ENCODE peak calls at places on chromosomes 1 and 21, in four cellular contexts. X, L, Q and C are unnamed samples.

GRCh38 chr1:156625436-156626078 is 6.3 kb downstream of the HAPLN2 start:
- DNase-seq in X (peak; percentile 61), L (peak; percentile 32), Q (no peak), C (peak; percentile 49)

GRCh38 chr1:101781437-101781836 is 215.3 kb downstream of the OLFM3 start:
- DNase-seq in X (no peak), L (peak; percentile 5), Q (no peak), C (peak; percentile 78)

GRCh38 chr1:200243042-200243437 is 166.8 kb downstream of the ZNF281 start:
- DNase-seq in X (no peak), L (no peak), Q (no peak), C (no peak)

GRCh38 chr1:32111789-32112188 is 3.9 kb downstream of the KPNA6 start:
- DNase-seq in X (no peak), L (no peak), Q (no peak), C (no peak)

GRCh38 chr1:15756143-15757015 is 2.2 kb upstream of the FBLIM1 start:
- DNase-seq in X (peak; percentile 80), L (peak; percentile 63), Q (no peak), C (no peak)

GRCh38 chr1:172450524-172450885 is 6.6 kb upstream of the PIGC start:
- DNase-seq in X (no peak), L (peak; percentile 35), Q (no peak), C (no peak)

GRCh38 chr1:19664453-19665043 is at the start of gene HTR6:
- DNase-seq in X (no peak), L (no peak), Q (no peak), C (no peak)

GRCh38 chr1:24688621-24689195 is 45.6 kb downstream of the SRRM1 start:
- DNase-seq in X (peak; percentile 79), L (peak; percentile 75), Q (peak; percentile 63), C (peak; percentile 71)

GRCh38 chr1:7262611-7263010 is 477.4 kb downstream of the CAMTA1 start:
- DNase-seq in X (peak; percentile 72), L (peak; percentile 55), Q (no peak), C (peak; percentile 16)

GRCh38 chr1:24743404-24744211 is 1.6 kb upstream of the CLIC4 start:
- DNase-seq in X (peak; percentile 20), L (no peak), Q (no peak), C (no peak)

GRCh38 chr1:159872896-159873295 is 10.4 kb upstream of the VSIG8 start:
- DNase-seq in X (no peak), L (no peak), Q (no peak), C (no peak)

GRCh38 chr1:14877224-14877623 is 276.3 kb upstream of the TMEM51 start:
- DNase-seq in X (no peak), L (no peak), Q (no peak), C (no peak)

GRCh38 chr1:240797050-240797449 is 185.1 kb upstream of the GREM2 start:
- DNase-seq in X (no peak), L (no peak), Q (no peak), C (no peak)

GRCh38 chr1:64699327-64699726 is 45.5 kb upstream of the RAVER2 start:
- DNase-seq in X (no peak), L (no peak), Q (no peak), C (no peak)

GRCh38 chr1:180131510-180131909 is 23.2 kb upstream of the QSOX1 start:
- DNase-seq in X (no peak), L (peak; percentile 46), Q (no peak), C (no peak)

GRCh38 chr1:78624035-78624434 is 3.8 kb downstream of the IFI44L start:
- DNase-seq in X (no peak), L (no peak), Q (no peak), C (no peak)

GRCh38 chr1:30085814-30086770 is 637.3 kb downstream of the MATN1 start:
- DNase-seq in X (peak; percentile 28), L (peak; percentile 21), Q (peak; percentile 57), C (peak; percentile 24)

GRCh38 chr1:119015547-119015946 is 27.4 kb upstream of the TBX15 start:
- DNase-seq in X (no peak), L (no peak), Q (no peak), C (no peak)

GRCh38 chr1:159421821-159422220 is 10.2 kb upstream of the OR10J4 start:
- DNase-seq in X (no peak), L (no peak), Q (no peak), C (no peak)

GRCh38 chr1:93680121-93681094 is 1.2 kb downstream of the BCAR3 start:
- DNase-seq in X (peak; percentile 82), L (peak; percentile 82), Q (peak; percentile 50), C (peak; percentile 95)

GRCh38 chr1:238558156-238558555 is 667.4 kb upstream of the ZP4 start:
- DNase-seq in X (no peak), L (no peak), Q (no peak), C (no peak)

GRCh38 chr1:46021046-46021822 is 111.2 kb downstream of the PIK3R3 start:
- DNase-seq in X (no peak), L (no peak), Q (no peak), C (no peak)

GRCh38 chr1:160455153-160455517 is 54.8 kb downstream of the VANGL2 start:
- DNase-seq in X (no peak), L (no peak), Q (no peak), C (no peak)

GRCh38 chr21:45457832-45458172 is 52.8 kb downstream of the COL18A1 start:
- DNase-seq in X (no peak), L (no peak), Q (no peak), C (no peak)

GRCh38 chr1:54839824-54840223 is 38.7 kb upstream of the TTC22 start:
- DNase-seq in X (peak; percentile 7), L (no peak), Q (no peak), C (no peak)

GRCh38 chr1:67607286-67607685 is 77.7 kb upstream of the GADD45A start:
- DNase-seq in X (no peak), L (no peak), Q (no peak), C (no peak)

GRCh38 chr1:197980457-197980856 is 63.3 kb downstream of the LHX9 start:
- DNase-seq in X (no peak), L (no peak), Q (no peak), C (peak; percentile 47)

GRCh38 chr1:186680031-186681012 is at the start of gene PTGS2:
- DNase-seq in X (peak; percentile 50), L (peak; percentile 76), Q (peak; percentile 71), C (peak; percentile 76)

GRCh38 chr21:38322551-38322950 is 65.8 kb downstream of the KCNJ15 start:
- DNase-seq in X (no peak), L (no peak), Q (no peak), C (no peak)

DNA sequence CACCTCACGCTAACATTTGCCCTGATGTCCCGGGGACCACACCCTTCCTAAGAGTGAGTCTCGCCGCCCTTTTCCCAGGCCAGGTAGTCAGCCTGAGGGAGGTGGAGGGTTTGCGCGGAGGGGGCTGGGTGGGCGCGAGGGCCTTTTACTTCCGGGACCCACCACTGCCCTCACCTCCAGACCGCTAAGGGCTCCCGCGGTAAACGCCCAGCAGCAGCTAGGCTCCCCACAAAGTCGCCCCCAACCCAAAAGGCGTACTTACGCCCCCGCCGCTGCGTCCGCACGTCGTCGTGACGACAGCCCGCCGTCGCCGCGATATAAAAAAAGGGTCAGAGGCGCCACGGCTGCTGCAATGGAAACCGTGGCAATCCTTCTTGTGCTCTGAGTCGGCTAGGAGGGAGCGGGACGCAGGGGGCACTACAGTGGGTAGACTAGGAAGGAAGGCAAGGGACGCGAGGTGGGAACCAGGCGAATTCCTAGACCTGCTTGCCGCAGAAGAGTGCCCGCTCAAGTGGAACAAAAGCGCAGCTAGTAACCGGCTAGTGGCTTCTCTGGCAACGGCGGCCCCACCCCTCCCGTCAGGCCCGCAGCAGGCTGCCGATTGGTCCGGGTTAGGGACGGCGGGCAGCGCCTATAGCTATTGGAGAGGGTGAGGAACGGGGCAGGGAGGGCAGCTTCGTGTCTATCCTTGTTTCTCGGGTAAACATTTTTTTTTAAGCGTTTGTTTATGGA is at the start of gene ODF2L:
- DNase-seq in X (peak; percentile 87), L (peak; percentile 91), Q (peak; percentile 63), C (peak; percentile 94)
- H3K4me3 ChIP-seq in X (peak within 1 kb of the TSS; percentile 74), L (peak within 1 kb of the TSS; percentile 91), Q (peak within 1 kb of the TSS; percentile 79), C (peak within 1 kb of the TSS; percentile 88)

GRCh38 chr1:53371121-53371666 is 43.3 kb upstream of the LRP8 start:
- DNase-seq in X (peak; percentile 20), L (no peak), Q (no peak), C (no peak)

GRCh38 chr1:53371851-53372250 is 44.0 kb upstream of the LRP8 start:
- DNase-seq in X (no peak), L (no peak), Q (no peak), C (no peak)

GRCh38 chr1:53369034-53369750 is 41.3 kb upstream of the LRP8 start:
- DNase-seq in X (peak; percentile 19), L (no peak), Q (no peak), C (no peak)

GRCh38 chr1:53369761-53370160 is 41.9 kb upstream of the LRP8 start:
- DNase-seq in X (peak; percentile 7), L (no peak), Q (no peak), C (no peak)

DNA sequence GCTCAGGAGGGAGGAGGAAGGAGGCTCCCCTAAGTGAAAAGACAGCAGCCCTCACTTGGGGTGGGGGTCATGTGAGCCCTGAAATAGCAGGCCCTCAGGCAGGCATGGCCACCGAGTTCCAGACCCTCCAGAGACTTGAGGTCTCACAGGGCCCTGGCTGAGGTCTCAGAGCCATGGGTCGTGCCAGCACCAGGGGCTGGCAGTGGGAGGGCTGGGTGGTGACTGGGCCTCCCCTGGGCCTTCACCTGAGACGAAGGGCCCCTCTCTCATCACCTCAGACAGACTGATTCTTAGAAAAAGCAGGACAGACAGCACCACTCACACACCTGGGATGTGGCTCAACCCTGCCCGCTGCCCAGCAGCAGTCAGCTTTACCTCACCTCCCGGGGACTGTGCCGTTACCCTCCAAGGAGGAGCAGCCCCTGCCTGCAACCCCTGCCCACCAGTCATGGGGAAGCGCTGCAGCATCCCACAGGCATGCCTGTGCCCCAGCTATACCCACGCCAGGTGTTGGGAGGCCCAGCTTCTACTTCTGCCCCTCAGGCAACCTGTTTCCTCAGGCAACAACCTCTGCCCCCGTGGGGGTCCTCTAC is 42.6 kb upstream of the LRP8 start:
- DNase-seq in X (peak; percentile 22), L (no peak), Q (no peak), C (no peak)
- H3K27ac ChIP-seq in X (no peak overlapping the region), L (no peak overlapping the region), Q (no peak overlapping the region), C (no peak overlapping the region)

DNA sequence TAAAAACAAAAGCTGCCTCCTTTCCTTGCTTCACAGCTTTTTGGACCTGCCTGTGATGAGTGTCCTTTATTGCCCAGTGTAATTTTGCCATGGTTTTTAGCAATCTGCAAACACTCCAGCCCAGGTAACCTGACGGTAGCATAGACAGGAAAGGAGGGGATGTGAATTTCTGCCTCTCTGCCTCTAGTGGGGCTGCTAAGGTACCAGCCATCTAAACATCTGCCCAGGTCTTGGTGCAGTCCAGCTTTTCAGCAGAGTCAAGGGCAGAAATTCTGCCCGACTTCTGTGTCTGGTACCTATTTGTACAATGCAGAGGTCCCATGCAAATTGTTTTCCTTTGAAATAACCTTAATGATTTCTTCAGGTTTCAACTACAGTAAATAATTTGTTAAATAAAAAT is 371.4 kb downstream of the KIF26B start:
- DNase-seq in X (no peak), L (no peak), Q (no peak), C (no peak)
- TF ChIP-seq POLR2A in X (no peak), L (no peak), Q (no peak), C (no peak)

GRCh38 chr1:221290669-221291068 is 411.4 kb downstream of the HLX start:
- DNase-seq in X (no peak), L (no peak), Q (no peak), C (no peak)
- H3K4me3 ChIP-seq in X (no peak overlapping the region), L (no peak overlapping the region), Q (no peak overlapping the region), C (no peak overlapping the region)